ENCODE peak calls at places on chromosomes 7 and 10, in ten cellular contexts. L is fibroblast of mammary gland, R is cardiac fibroblast, D is heart left ventricle, U is prostate gland, H is PC-9, S is pancreas, Y is Caco-2, W is astrocyte of the cerebellum, B is hepatocyte. M is an unnamed sample.

GRCh38 chr7:157140118-157140905 is 1.6 kb downstream of the UBE3C start:
- DNase-seq in L (no peak), R (no peak), D (no peak), U (no peak), H (no peak), S (no peak), Y (no peak), W (no peak), B (no peak), M (no peak)

GRCh38 chr7:157439761-157440160 is 103.0 kb downstream of the DNAJB6 start:
- DNase-seq in L (no peak), R (no peak), D (no peak), U (no peak), H (no peak), S (no peak), Y (no peak), W (no peak), B (no peak), M (no peak)

GRCh38 chr10:35409094-35409582 is 72.8 kb downstream of the CCNY start:
- DNase-seq in L (peak; percentile 85), R (peak; percentile 84), D (no peak), U (no peak), H (peak; percentile 30), S (peak; percentile 79), Y (no peak), W (no peak), B (no peak), M (no peak)

GRCh38 chr7:122301858-122302745 is 2.4 kb downstream of the FEZF1 start:
- DNase-seq in L (no peak), R (peak; percentile 11), D (no peak), U (no peak), H (no peak), S (no peak), Y (no peak), W (no peak), B (peak; percentile 17), M (no peak)

GRCh38 chr7:151251328-151251925 is 2.9 kb upstream of the SMARCD3 start:
- DNase-seq in L (peak; percentile 56), R (peak; percentile 55), D (peak; percentile 69), U (no peak), H (peak; percentile 40), S (peak; percentile 70), Y (peak; percentile 74), W (peak; percentile 23), B (peak; percentile 64), M (no peak)

GRCh38 chr7:25006225-25006624 is 26.2 kb upstream of the OSBPL3 start:
- DNase-seq in L (no peak), R (no peak), D (no peak), U (no peak), H (no peak), S (no peak), Y (no peak), W (no peak), B (no peak), M (no peak)

GRCh38 chr7:1819258-1819841 is 149.3 kb downstream of the ELFN1 start:
- DNase-seq in L (no peak), R (no peak), D (no peak), U (no peak), H (no peak), S (no peak), Y (no peak), W (no peak), B (no peak), M (no peak)

GRCh38 chr7:13050703-13051102 is 363.3 kb downstream of the ARL4A start:
- DNase-seq in L (peak; percentile 69), R (peak; percentile 83), D (no peak), U (no peak), H (no peak), S (no peak), Y (no peak), W (peak; percentile 16), B (no peak), M (no peak)

GRCh38 chr10:51877636-51878035 is 178.2 kb upstream of the CSTF2T start:
- DNase-seq in L (no peak), R (no peak), D (no peak), U (no peak), H (no peak), S (no peak), Y (no peak), W (no peak), B (no peak), M (no peak)

GRCh38 chr10:51876979-51877378 is 177.6 kb upstream of the CSTF2T start:
- DNase-seq in L (no peak), R (no peak), D (no peak), U (no peak), H (no peak), S (no peak), Y (no peak), W (no peak), B (no peak), M (no peak)

GRCh38 chr10:51878695-51879094 is 179.3 kb upstream of the CSTF2T start:
- DNase-seq in L (peak; percentile 38), R (no peak), D (no peak), U (no peak), H (no peak), S (no peak), Y (no peak), W (no peak), B (no peak), M (no peak)

GRCh38 chr10:51881213-51881612 is 181.8 kb upstream of the CSTF2T start:
- DNase-seq in L (no peak), R (no peak), D (no peak), U (no peak), H (no peak), S (no peak), Y (no peak), W (no peak), B (no peak), M (no peak)

DNA sequence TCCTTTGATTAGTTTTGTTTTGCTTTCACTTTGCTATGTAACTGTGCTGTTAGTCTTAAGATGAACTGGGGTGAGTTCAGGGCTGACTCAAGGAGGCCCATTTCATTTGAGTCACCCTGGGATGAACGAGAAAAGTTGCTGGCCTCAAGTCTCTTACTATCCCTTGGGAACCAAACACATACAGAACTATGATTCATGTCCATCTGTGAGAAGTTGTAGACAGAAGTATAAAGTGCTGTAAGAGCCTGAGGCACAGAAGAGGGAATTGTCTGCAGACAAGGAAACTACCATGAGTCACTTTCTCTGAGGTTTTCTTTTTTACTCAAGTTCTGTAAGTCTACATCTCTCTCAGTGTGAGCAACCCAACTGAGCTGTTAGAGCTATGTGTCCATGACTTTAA is 179.8 kb upstream of the CSTF2T start:
- DNase-seq in L (peak; percentile 100), R (peak; percentile 100), D (peak; percentile 16), U (no peak), H (peak; percentile 6), S (no peak), Y (no peak), W (peak; percentile 80), B (peak; percentile 53), M (peak; percentile 12)
- H3K4me3 ChIP-seq in L (no peak overlapping the region), R (no peak overlapping the region), D (no peak overlapping the region), U (no peak overlapping the region), H (no peak overlapping the region), S (no peak overlapping the region), Y (no peak overlapping the region), W (no peak overlapping the region), B (no peak overlapping the region), M (no peak overlapping the region)

GRCh38 chr7:68176974-68177373 is 1180.3 kb downstream of the TYW1 start:
- DNase-seq in L (peak; percentile 62), R (peak; percentile 55), D (peak; percentile 39), U (peak; percentile 46), H (peak; percentile 26), S (peak; percentile 18), Y (peak; percentile 49), W (peak; percentile 35), B (peak; percentile 86), M (no peak)
- TF ChIP-seq CTCF in L (peak; percentile 60), R (peak; percentile 35), D (peak; percentile 71), U (peak; percentile 79), H (peak; percentile 89), S (peak; percentile 64), Y (peak; percentile 36), W (peak; percentile 73), B (peak; percentile 80), M (peak; percentile 40)

DNA sequence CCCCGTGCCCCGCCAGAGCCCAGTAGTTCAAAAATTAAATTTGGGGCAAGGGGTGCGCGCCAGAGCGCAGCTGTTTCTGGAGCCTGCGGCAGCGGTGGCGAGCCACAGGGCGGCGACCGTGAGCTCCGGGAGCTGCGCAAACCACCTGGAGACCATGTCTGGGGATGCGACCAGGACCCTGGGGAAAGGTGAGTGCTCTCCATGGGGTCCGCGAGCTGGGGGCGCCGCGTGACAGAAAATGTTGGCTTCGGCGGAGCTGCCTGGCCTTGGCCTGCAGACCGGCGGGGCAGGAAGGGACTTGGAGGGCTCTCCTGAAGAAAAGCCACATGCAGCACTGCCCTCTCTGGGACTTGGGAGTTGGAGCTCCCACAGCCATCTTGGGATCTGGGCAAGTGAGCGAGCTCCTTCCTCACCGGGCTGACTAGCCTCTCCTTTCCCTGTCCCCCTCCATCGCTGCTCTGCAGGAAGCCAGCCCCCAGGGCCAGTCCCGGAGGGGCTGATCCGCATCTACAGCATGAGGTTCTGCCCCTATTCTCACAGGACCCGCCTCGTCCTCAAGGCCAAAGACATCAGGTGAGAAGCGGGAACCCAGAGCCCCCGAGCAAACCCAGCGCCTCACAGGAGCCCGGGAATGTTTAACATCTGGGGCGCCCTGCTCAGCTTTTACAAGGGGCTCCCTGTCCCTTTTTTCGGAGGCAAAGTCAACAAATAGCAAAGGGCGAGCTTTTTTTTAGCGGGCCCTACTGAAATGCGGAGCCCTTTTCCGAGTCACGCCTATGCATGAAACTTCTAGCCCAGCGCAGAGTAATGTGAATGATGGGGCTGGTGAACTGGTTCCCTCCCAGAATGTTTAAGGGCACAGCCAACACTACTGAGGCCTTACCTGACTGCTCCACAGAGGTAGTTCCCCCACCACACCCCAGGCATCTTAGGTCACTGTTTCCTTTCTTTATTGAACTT is 6.1 kb downstream of the GSTO2 start:
- DNase-seq in L (peak; percentile 21), R (peak; percentile 56), D (no peak), U (peak; percentile 49), H (peak; percentile 34), S (peak; percentile 66), Y (no peak), W (no peak), B (peak; percentile 61), M (no peak)
- H3K4me3 ChIP-seq in L (peak overlapping the region; percentile 34), R (peak overlapping the region; percentile 29), D (no peak overlapping the region), U (peak overlapping the region; percentile 42), H (peak overlapping the region; percentile 61), S (peak overlapping the region; percentile 49), Y (no peak overlapping the region), W (peak overlapping the region; percentile 39), B (no peak overlapping the region), M (no peak overlapping the region)

GRCh38 chr10:99965700-99966099 is 44.0 kb downstream of the DNMBP start:
- DNase-seq in L (no peak), R (peak; percentile 41), D (no peak), U (no peak), H (no peak), S (no peak), Y (no peak), W (no peak), B (peak; percentile 28), M (no peak)

GRCh38 chr10:99958806-99959205 is 50.9 kb downstream of the DNMBP start:
- DNase-seq in L (no peak), R (no peak), D (no peak), U (no peak), H (no peak), S (no peak), Y (no peak), W (no peak), B (no peak), M (no peak)

GRCh38 chr10:99966306-99966705 is 43.4 kb downstream of the DNMBP start:
- DNase-seq in L (peak; percentile 92), R (peak; percentile 90), D (no peak), U (no peak), H (peak; percentile 59), S (no peak), Y (peak; percentile 64), W (peak; percentile 35), B (peak; percentile 75), M (no peak)

GRCh38 chr10:99967961-99968360 is 41.8 kb downstream of the DNMBP start:
- DNase-seq in L (no peak), R (no peak), D (no peak), U (no peak), H (no peak), S (no peak), Y (no peak), W (no peak), B (no peak), M (no peak)

DNA sequence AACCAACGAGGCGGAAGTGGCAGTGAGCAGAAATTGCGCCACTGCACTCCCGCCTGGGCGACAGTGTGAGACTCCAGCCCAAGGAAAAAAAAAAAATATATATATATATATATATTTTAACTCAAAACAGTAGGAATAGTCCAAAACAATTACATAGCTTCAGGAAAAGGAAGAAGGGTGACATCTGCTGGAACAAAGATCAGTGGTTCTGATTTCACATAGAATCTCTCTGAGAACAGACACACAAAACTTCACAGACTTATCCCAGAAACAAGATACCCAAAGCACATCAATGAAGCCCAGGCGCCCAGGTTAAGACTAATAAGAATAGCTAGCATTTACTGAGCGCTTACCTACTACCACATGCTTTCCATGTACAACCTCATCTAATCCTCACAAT is 45.0 kb downstream of the DNMBP start:
- DNase-seq in L (peak; percentile 61), R (peak; percentile 62), D (no peak), U (no peak), H (no peak), S (no peak), Y (no peak), W (peak; percentile 43), B (no peak), M (no peak)
- TF ChIP-seq CTCF in L (peak; percentile 19), R (peak; percentile 12), D (no peak), U (peak; percentile 10), H (no peak), S (no peak), Y (peak; percentile 25), W (peak; percentile 38), B (peak; percentile 43), M (no peak)

M was measured in GM12864.